ENCODE peak calls at places on chromosomes 11 and 22, in seven cellular contexts. A is left ventricle myocardium superior, N is PC-9, X is AG04450, B is T-helper 2 cell, K is nephron progenitor cell, I is activated T-cell treated with anti-CD3 and anti-CD28 coated beads for 48 hours. D is an unnamed sample.

GRCh38 chr11:35355102-35355749 is 64.1 kb downstream of the SLC1A2 start:
- DNase-seq in A (no peak), N (no peak), X (no peak), B (no peak), K (no peak), I (no peak), D (no peak)

GRCh38 chr11:71251761-71252433 is 480 bp downstream of the SHANK2 start:
- DNase-seq in A (peak; percentile 45), N (no peak), X (no peak), B (no peak), K (peak; percentile 87), I (no peak), D (no peak)

GRCh38 chr11:134584706-134585445 is 172.8 kb upstream of the B3GAT1 start:
- DNase-seq in A (no peak), N (peak; percentile 26), X (no peak), B (no peak), K (peak; percentile 28), I (no peak), D (no peak)

GRCh38 chr11:102416974-102417373 is 35.6 kb downstream of the TMEM123 start:
- DNase-seq in A (no peak), N (no peak), X (no peak), B (no peak), K (no peak), I (no peak), D (no peak)

GRCh38 chr22:18012528-18012927 is 11.8 kb downstream of the MICAL3 start:
- DNase-seq in A (no peak), N (peak; percentile 71), X (no peak), B (no peak), K (no peak), I (no peak), D (no peak)

GRCh38 chr11:130024356-130024755 is 21.7 kb upstream of the PRDM10 start:
- DNase-seq in A (no peak), N (no peak), X (no peak), B (no peak), K (no peak), I (no peak), D (no peak)

GRCh38 chr22:42282252-42282942 is 11.9 kb upstream of the TCF20 start:
- DNase-seq in A (no peak), N (no peak), X (no peak), B (no peak), K (peak; percentile 47), I (no peak), D (no peak)

GRCh38 chr11:17827006-17827405 is 92.4 kb downstream of the KCNC1 start:
- DNase-seq in A (no peak), N (no peak), X (no peak), B (no peak), K (no peak), I (no peak), D (no peak)

GRCh38 chr11:22177186-22177585 is 15.7 kb upstream of the ANO5 start:
- DNase-seq in A (no peak), N (no peak), X (no peak), B (no peak), K (no peak), I (no peak), D (no peak)

GRCh38 chr11:17012179-17012578 is 2.0 kb downstream of the PLEKHA7 start:
- DNase-seq in A (no peak), N (peak; percentile 32), X (no peak), B (no peak), K (no peak), I (no peak), D (no peak)

D was measured in AG09319.